ENCODE peak calls at places on chromosomes 13 and 19, in ten cellular contexts. One of them, this sample, is unnamed.

GRCh38 chr13:32267836-32268439 is 47.2 kb downstream of the ZAR1L start:
- DNase-seq in body of pancreas: peak
- DNase-seq in foreskin fibroblast: no peak
- DNase-seq in Peyer's patch: peak
- DNase-seq in HL-60: no peak
- DNase-seq in stomach: peak
- DNase-seq in brain microvascular endothelial cell: no peak
- DNase-seq in fibroblast of lung: no peak
- DNase-seq in bronchial epithelial cell: peak
- DNase-seq in mesenchymal stem cell: no peak
- DNase-seq in this sample: peak

GRCh38 chr13:77827350-77827749 is 91.3 kb downstream of the EDNRB start:
- DNase-seq in body of pancreas: no peak
- DNase-seq in foreskin fibroblast: no peak
- DNase-seq in Peyer's patch: no peak
- DNase-seq in HL-60: no peak
- DNase-seq in stomach: no peak
- DNase-seq in brain microvascular endothelial cell: no peak
- DNase-seq in fibroblast of lung: no peak
- DNase-seq in bronchial epithelial cell: no peak
- DNase-seq in mesenchymal stem cell: no peak
- DNase-seq in this sample: no peak

GRCh38 chr19:1416014-1416841 is 8.8 kb downstream of the DAZAP1 start:
- DNase-seq in body of pancreas: peak
- DNase-seq in foreskin fibroblast: peak
- DNase-seq in Peyer's patch: no peak
- DNase-seq in HL-60: no peak
- DNase-seq in stomach: no peak
- DNase-seq in brain microvascular endothelial cell: peak
- DNase-seq in fibroblast of lung: peak
- DNase-seq in bronchial epithelial cell: peak
- DNase-seq in mesenchymal stem cell: peak
- DNase-seq in this sample: no peak

GRCh38 chr13:93368705-93369104 is 142.1 kb downstream of the GPC6 start:
- DNase-seq in body of pancreas: no peak
- DNase-seq in foreskin fibroblast: no peak
- DNase-seq in Peyer's patch: no peak
- DNase-seq in HL-60: no peak
- DNase-seq in stomach: no peak
- DNase-seq in brain microvascular endothelial cell: no peak
- DNase-seq in fibroblast of lung: no peak
- DNase-seq in bronchial epithelial cell: no peak
- DNase-seq in mesenchymal stem cell: no peak
- DNase-seq in this sample: no peak

GRCh38 chr19:3270908-3271307 is 46.4 kb downstream of the CELF5 start:
- DNase-seq in body of pancreas: peak
- DNase-seq in foreskin fibroblast: peak
- DNase-seq in Peyer's patch: no peak
- DNase-seq in HL-60: peak
- DNase-seq in stomach: no peak
- DNase-seq in brain microvascular endothelial cell: peak
- DNase-seq in fibroblast of lung: peak
- DNase-seq in bronchial epithelial cell: peak
- DNase-seq in mesenchymal stem cell: peak
- DNase-seq in this sample: peak

GRCh38 chr13:25738342-25738771 is 313.5 kb downstream of the SHISA2 start:
- DNase-seq in body of pancreas: peak
- DNase-seq in foreskin fibroblast: peak
- DNase-seq in Peyer's patch: no peak
- DNase-seq in HL-60: no peak
- DNase-seq in stomach: peak
- DNase-seq in brain microvascular endothelial cell: peak
- DNase-seq in fibroblast of lung: peak
- DNase-seq in bronchial epithelial cell: peak
- DNase-seq in mesenchymal stem cell: no peak
- DNase-seq in this sample: no peak

GRCh38 chr19:38617283-38617763 is 430 bp downstream of the MAP4K1 start:
- DNase-seq in body of pancreas: no peak
- DNase-seq in foreskin fibroblast: no peak
- DNase-seq in Peyer's patch: no peak
- DNase-seq in HL-60: peak
- DNase-seq in stomach: no peak
- DNase-seq in brain microvascular endothelial cell: no peak
- DNase-seq in fibroblast of lung: no peak
- DNase-seq in bronchial epithelial cell: no peak
- DNase-seq in mesenchymal stem cell: no peak
- DNase-seq in this sample: no peak

GRCh38 chr13:35630551-35631275 is 154.2 kb upstream of the MAB21L1 start:
- DNase-seq in body of pancreas: no peak
- DNase-seq in foreskin fibroblast: peak
- DNase-seq in Peyer's patch: no peak
- DNase-seq in HL-60: peak
- DNase-seq in stomach: no peak
- DNase-seq in brain microvascular endothelial cell: peak
- DNase-seq in fibroblast of lung: peak
- DNase-seq in bronchial epithelial cell: peak
- DNase-seq in mesenchymal stem cell: peak
- DNase-seq in this sample: peak

GRCh38 chr19:1929051-1929742 is 11.8 kb upstream of the CSNK1G2 start:
- DNase-seq in body of pancreas: peak
- DNase-seq in foreskin fibroblast: peak
- DNase-seq in Peyer's patch: peak
- DNase-seq in HL-60: peak
- DNase-seq in stomach: peak
- DNase-seq in brain microvascular endothelial cell: peak
- DNase-seq in fibroblast of lung: peak
- DNase-seq in bronchial epithelial cell: peak
- DNase-seq in mesenchymal stem cell: peak
- DNase-seq in this sample: peak

GRCh38 chr13:22061806-22062391 is 391.0 kb downstream of the FGF9 start:
- DNase-seq in body of pancreas: no peak
- DNase-seq in foreskin fibroblast: no peak
- DNase-seq in Peyer's patch: no peak
- DNase-seq in HL-60: no peak
- DNase-seq in stomach: no peak
- DNase-seq in brain microvascular endothelial cell: no peak
- DNase-seq in fibroblast of lung: no peak
- DNase-seq in bronchial epithelial cell: no peak
- DNase-seq in mesenchymal stem cell: no peak
- DNase-seq in this sample: no peak
- H3K4me3 ChIP-seq in body of pancreas: no peak
- H3K4me3 ChIP-seq in foreskin fibroblast: no peak
- H3K4me3 ChIP-seq in Peyer's patch: no peak
- H3K4me3 ChIP-seq in HL-60: no peak
- H3K4me3 ChIP-seq in stomach: no peak
- H3K4me3 ChIP-seq in brain microvascular endothelial cell: no peak
- H3K4me3 ChIP-seq in fibroblast of lung: no peak
- H3K4me3 ChIP-seq in bronchial epithelial cell: no peak
- H3K4me3 ChIP-seq in mesenchymal stem cell: no peak
- H3K4me3 ChIP-seq in this sample: no peak

DNA sequence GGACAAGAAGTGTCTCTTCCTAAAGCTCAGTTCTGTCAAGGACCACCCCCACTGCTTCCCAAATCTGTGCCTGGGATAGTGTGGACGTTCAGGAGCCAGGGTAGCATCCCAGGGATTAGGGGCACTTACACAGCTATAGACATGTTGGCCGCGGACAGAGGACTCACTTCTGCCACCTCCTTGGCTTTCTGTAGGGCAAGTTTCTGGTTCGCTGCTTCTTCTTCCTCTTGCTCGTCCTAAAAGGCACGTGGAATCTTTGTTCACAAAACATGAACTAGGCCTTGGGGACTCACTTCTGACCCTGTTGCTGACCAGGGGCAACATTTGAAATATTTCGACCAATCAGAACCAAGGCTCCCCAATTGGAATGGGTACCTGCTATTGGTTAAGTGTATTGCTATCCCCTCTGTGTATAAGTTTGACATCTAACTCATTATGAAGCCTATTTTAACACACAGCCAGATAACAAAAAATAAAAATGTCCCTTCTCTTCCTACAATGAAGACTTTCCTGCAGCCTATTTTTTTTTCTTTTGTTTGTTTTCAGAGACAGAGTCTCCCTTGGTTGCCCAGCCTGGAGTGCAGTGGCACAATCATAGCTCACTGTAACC is 150.3 kb downstream of the IER2 start:
- DNase-seq in body of pancreas: no peak
- DNase-seq in foreskin fibroblast: no peak
- DNase-seq in Peyer's patch: no peak
- DNase-seq in HL-60: no peak
- DNase-seq in stomach: no peak
- DNase-seq in brain microvascular endothelial cell: no peak
- DNase-seq in fibroblast of lung: no peak
- DNase-seq in bronchial epithelial cell: no peak
- DNase-seq in mesenchymal stem cell: no peak
- DNase-seq in this sample: no peak
- H3K4me3 ChIP-seq in body of pancreas: no peak
- H3K4me3 ChIP-seq in foreskin fibroblast: no peak
- H3K4me3 ChIP-seq in Peyer's patch: no peak
- H3K4me3 ChIP-seq in HL-60: no peak
- H3K4me3 ChIP-seq in stomach: no peak
- H3K4me3 ChIP-seq in brain microvascular endothelial cell: no peak
- H3K4me3 ChIP-seq in fibroblast of lung: no peak
- H3K4me3 ChIP-seq in bronchial epithelial cell: no peak
- H3K4me3 ChIP-seq in mesenchymal stem cell: no peak
- H3K4me3 ChIP-seq in this sample: no peak

DNA sequence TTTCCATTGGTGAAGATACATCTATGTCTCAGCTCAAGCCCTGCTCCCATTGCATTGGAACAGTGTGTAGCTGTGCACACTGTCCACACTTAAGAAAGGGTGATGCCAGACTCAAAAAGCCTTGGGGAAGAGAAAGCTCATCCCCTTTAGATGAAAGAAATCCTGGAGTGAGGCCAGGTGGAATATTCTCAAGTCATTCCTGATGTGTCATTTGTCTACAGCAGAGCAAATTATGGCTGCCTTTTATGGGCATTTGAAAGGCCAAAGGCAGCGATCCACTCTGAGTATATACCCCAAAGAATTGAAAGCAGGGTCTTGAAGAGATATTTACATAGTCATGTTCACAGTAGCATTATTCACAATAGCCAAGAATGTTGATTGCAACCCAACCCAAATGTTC is 214.7 kb downstream of the KCNRG start:
- DNase-seq in body of pancreas: no peak
- DNase-seq in foreskin fibroblast: peak
- DNase-seq in Peyer's patch: no peak
- DNase-seq in HL-60: no peak
- DNase-seq in stomach: no peak
- DNase-seq in brain microvascular endothelial cell: no peak
- DNase-seq in fibroblast of lung: no peak
- DNase-seq in bronchial epithelial cell: peak
- DNase-seq in mesenchymal stem cell: no peak
- DNase-seq in this sample: no peak
- H3K4me3 ChIP-seq in body of pancreas: no peak
- H3K4me3 ChIP-seq in foreskin fibroblast: no peak
- H3K4me3 ChIP-seq in Peyer's patch: no peak
- H3K4me3 ChIP-seq in HL-60: no peak
- H3K4me3 ChIP-seq in stomach: no peak
- H3K4me3 ChIP-seq in brain microvascular endothelial cell: no peak
- H3K4me3 ChIP-seq in fibroblast of lung: no peak
- H3K4me3 ChIP-seq in bronchial epithelial cell: no peak
- H3K4me3 ChIP-seq in mesenchymal stem cell: no peak
- H3K4me3 ChIP-seq in this sample: no peak

DNA sequence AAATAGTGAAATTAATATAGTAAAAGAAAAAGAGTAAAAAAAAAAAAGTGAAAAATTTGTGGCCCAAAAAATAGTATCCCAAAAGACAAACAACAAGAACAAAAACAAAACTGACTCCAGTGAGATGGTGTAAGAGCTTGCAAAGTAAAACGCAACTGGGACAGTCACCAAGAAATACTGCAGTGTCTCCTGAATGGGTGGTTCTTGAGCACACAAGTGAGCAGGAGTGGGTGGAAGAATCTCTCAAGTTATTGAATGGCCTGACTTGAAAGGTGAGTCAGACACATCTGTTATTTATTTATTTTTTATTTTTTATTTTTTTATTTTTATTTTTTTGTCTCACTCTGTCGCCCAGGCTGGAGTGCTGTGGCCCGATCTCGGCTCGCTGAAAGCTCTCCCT is 1.9 kb downstream of the ZNF493 start:
- DNase-seq in body of pancreas: no peak
- DNase-seq in foreskin fibroblast: peak
- DNase-seq in Peyer's patch: no peak
- DNase-seq in HL-60: no peak
- DNase-seq in stomach: no peak
- DNase-seq in brain microvascular endothelial cell: no peak
- DNase-seq in fibroblast of lung: peak
- DNase-seq in bronchial epithelial cell: peak
- DNase-seq in mesenchymal stem cell: no peak
- DNase-seq in this sample: peak
- H3K4me3 ChIP-seq in body of pancreas: no peak
- H3K4me3 ChIP-seq in foreskin fibroblast: no peak
- H3K4me3 ChIP-seq in Peyer's patch: no peak
- H3K4me3 ChIP-seq in HL-60: no peak
- H3K4me3 ChIP-seq in stomach: no peak
- H3K4me3 ChIP-seq in brain microvascular endothelial cell: no peak
- H3K4me3 ChIP-seq in fibroblast of lung: no peak
- H3K4me3 ChIP-seq in bronchial epithelial cell: no peak
- H3K4me3 ChIP-seq in mesenchymal stem cell: no peak
- H3K4me3 ChIP-seq in this sample: no peak